ENCODE peak calls at places on chromosomes 13 and 19, in six cellular contexts. M, W, F, X, G and U are unnamed samples.
A peak's percentile ranks its signal among the peaks of the same experiment; 100 is the strongest.

GRCh38 chr19:377801-378581 is 31.0 kb downstream of the C2CD4C start:
- DNase-seq in M (no peak), W (no peak), F (peak; percentile 50), X (no peak), G (no peak), U (no peak)

GRCh38 chr19:7994114-7994513 is 11.3 kb downstream of the ELAVL1 start:
- DNase-seq in M (no peak), W (no peak), F (no peak), X (no peak), G (no peak), U (no peak)

GRCh38 chr13:44136693-44137268 is 236.8 kb upstream of the SERP2 start:
- DNase-seq in M (no peak), W (no peak), F (no peak), X (no peak), G (no peak), U (no peak)

GRCh38 chr19:35120492-35120891 is 4.9 kb downstream of the FXYD3 start:
- DNase-seq in M (no peak), W (no peak), F (no peak), X (no peak), G (no peak), U (no peak)

GRCh38 chr13:100815476-100816046 is 141.0 kb upstream of the TMTC4 start:
- DNase-seq in M (no peak), W (no peak), F (no peak), X (no peak), G (no peak), U (no peak)

GRCh38 chr19:38701455-38702063 is 42.7 kb downstream of the CAPN12 start:
- DNase-seq in M (no peak), W (no peak), F (no peak), X (no peak), G (peak; percentile 61), U (no peak)

GRCh38 chr13:51068501-51068900 is 42.6 kb downstream of the C13orf42 start:
- DNase-seq in M (no peak), W (no peak), F (no peak), X (no peak), G (no peak), U (no peak)

GRCh38 chr13:51760592-51760991 is 43.4 kb downstream of the DHRS12 start:
- DNase-seq in M (no peak), W (no peak), F (no peak), X (no peak), G (no peak), U (no peak)

GRCh38 chr13:30746816-30747215 is 11.5 kb downstream of the ALOX5AP start:
- DNase-seq in M (no peak), W (no peak), F (peak; percentile 17), X (no peak), G (no peak), U (no peak)

GRCh38 chr13:95535243-95535642 is 17.3 kb upstream of the CLDN10 start:
- DNase-seq in M (no peak), W (peak; percentile 36), F (no peak), X (no peak), G (no peak), U (no peak)

GRCh38 chr19:49553451-49554271 is 25.9 kb downstream of the RCN3 start:
- DNase-seq in M (peak; percentile 77), W (no peak), F (no peak), X (no peak), G (peak; percentile 70), U (no peak)

GRCh38 chr19:49554701-49555181 is 25.6 kb downstream of the NOSIP start:
- DNase-seq in M (no peak), W (no peak), F (no peak), X (no peak), G (peak; percentile 44), U (no peak)

GRCh38 chr19:49556412-49557398 is 23.7 kb downstream of the NOSIP start:
- DNase-seq in M (no peak), W (no peak), F (no peak), X (no peak), G (no peak), U (no peak)

GRCh38 chr19:49557641-49558325 is 22.6 kb downstream of the NOSIP start:
- DNase-seq in M (no peak), W (no peak), F (no peak), X (no peak), G (no peak), U (no peak)

DNA sequence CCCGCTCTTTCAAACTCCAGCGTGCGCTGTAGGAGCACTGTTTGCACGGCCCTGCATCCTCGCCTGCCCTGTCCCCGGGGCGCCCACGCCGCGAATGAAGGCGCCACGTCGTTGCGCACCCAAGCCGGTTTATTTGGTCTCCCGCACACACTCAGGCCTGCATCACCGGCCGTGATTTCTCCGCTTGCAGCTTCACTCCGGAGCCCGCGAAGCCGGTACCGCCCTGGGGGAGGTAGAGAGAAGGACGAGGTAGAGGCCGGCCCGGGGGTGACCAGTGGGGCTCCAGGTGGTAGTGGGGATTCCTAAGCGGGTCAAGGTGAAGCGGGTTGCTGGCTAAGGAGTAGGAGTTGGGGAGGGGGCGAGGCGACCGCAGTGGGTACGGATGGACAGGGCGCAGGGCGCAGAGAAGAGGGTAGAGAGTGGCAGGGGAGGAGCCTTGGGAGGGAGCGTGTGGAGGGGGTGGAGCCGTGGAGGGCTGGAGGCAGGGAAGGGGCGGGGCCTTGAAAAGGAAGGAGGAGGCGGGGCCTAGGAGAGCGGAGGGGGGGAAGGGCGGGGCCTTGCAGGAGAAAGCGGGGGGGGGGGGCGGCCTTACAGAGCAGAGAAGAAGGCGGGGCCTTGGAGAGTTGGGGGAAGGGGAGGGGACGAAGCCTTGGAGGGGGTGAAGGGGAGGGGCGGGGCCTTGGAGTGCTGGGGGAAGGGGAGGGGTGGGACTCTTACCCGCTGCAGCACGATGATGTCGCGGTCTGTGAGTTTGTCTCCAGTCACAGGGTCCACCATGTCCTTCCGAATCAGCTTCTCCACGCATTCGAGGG is 24.6 kb downstream of the NOSIP start:
- DNase-seq in M (peak; percentile 54), W (peak; percentile 88), F (peak; percentile 95), X (no peak), G (peak; percentile 84), U (peak; percentile 91)
- TF ChIP-seq POLR2AphosphoS5 in M (no peak), W (no peak), F (no peak), X (no peak), G (no peak), U (no peak)

GRCh38 chr19:45939792-45940514 is 25.4 kb upstream of the NANOS2 start:
- DNase-seq in M (no peak), W (no peak), F (no peak), X (no peak), G (no peak), U (no peak)
- TF ChIP-seq EP300 in M (no peak), W (no peak), F (no peak), X (no peak), G (no peak), U (no peak)

GRCh38 chr13:37139356-37139755 is 33.9 kb upstream of the CSNK1A1L start:
- DNase-seq in M (no peak), W (no peak), F (no peak), X (no peak), G (no peak), U (no peak)
- TF ChIP-seq POLR2AphosphoS5 in M (no peak), W (no peak), F (no peak), X (no peak), G (no peak), U (no peak)

DNA sequence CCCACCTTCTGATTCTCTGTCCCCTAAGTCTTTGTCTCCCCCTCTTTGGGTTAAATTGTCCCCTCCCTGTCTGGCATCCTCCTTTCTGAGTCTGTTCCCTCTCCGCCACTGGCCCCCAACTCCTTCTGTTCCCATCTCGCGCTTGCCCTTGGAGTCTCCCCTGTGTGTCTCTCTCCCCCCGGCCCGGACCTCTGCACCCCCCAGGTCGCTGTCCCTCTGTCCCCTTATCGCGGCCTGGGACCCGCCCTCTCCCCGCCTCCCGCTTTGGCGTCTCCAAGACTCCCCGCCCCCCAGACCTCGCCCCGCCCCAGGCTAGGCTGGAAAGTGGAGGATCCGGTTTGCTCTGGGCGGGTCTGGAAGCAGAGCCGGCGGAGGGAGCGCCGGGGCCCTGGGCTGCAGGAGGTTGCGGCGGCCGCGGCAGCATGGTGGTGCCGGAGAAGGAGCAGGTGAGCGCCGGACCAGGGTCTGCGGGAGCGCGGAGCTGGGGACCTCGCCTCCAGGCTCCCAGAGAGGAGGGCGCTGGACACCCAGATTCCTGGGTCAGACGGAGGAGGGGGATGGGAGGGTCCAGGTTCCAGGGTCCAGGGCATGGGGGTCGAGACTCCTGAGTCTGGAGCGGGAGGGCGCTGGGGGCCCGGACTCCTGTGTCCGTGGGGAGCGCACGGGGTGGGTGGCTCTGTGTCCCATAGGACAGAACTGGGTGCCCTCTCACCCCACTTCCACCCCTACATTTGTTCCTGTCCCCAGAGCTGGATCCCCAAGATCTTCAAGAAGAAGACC is at the start of gene TRPM4:
- DNase-seq in M (peak; percentile 96), W (peak; percentile 92), F (peak; percentile 92), X (peak; percentile 95), G (peak; percentile 95), U (peak; percentile 93)
- TF ChIP-seq EP300 in M (no peak), W (no peak), F (no peak), X (no peak), G (no peak), U (no peak)

GRCh38 chr19:2188708-2189385 is 25.1 kb downstream of the DOT1L start:
- DNase-seq in M (no peak), W (no peak), F (no peak), X (no peak), G (no peak), U (no peak)
- TF ChIP-seq POLR2AphosphoS5 in M (no peak), W (no peak), F (no peak), X (no peak), G (no peak), U (no peak)

GRCh38 chr13:83881917-83882625 is at the start of gene SLITRK1:
- DNase-seq in M (no peak), W (no peak), F (peak; percentile 16), X (no peak), G (no peak), U (no peak)

GRCh38 chr13:83883061-83883523 is 818 bp upstream of the SLITRK1 start:
- DNase-seq in M (no peak), W (no peak), F (no peak), X (no peak), G (no peak), U (no peak)

GRCh38 chr13:83881031-83881727 is 1.1 kb downstream of the SLITRK1 start:
- DNase-seq in M (no peak), W (no peak), F (no peak), X (no peak), G (no peak), U (no peak)

GRCh38 chr13:83884141-83884540 is 1.9 kb upstream of the SLITRK1 start:
- DNase-seq in M (no peak), W (no peak), F (no peak), X (no peak), G (no peak), U (no peak)

DNA sequence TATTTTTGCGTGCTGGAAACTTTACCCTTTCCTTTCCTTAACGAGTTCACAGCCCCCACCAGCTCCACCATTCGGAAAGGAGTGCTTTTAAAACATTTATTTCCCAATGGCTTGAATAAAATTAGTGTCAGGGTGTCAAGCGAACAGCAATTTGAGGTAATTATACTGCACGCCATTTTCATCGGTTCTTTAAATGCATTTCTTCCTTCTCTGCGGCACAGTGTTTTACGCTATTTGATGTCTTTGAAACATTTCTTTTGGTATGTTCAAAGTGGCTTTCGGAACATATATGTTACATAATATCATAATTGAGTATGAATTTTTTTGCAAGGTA is 319 bp upstream of the SLITRK1 start:
- DNase-seq in M (no peak), W (no peak), F (no peak), X (no peak), G (no peak), U (no peak)
- TF ChIP-seq EP300 in M (no peak), W (no peak), F (no peak), X (no peak), G (no peak), U (no peak)